ENCODE peak calls at places on chromosomes 13 and 19, in five cellular contexts. D is astrocyte, E is fibroblast of lung, X is tibial nerve, R is A549. Q is an unnamed sample.
A peak's percentile ranks its signal among the peaks of the same experiment; 100 is the strongest.

GRCh38 chr13:25928941-25929505 is 122.8 kb downstream of the SHISA2 start:
- DNase-seq in D (peak; percentile 54), E (no peak), X (no peak), R (no peak), Q (no peak)

GRCh38 chr19:38360839-38361631 is 13.3 kb upstream of the PSMD8 start:
- DNase-seq in D (no peak), E (no peak), X (no peak), R (no peak), Q (no peak)

GRCh38 chr19:38030681-38031422 is 123.8 kb downstream of the SIPA1L3 start:
- DNase-seq in D (no peak), E (no peak), X (no peak), R (no peak), Q (no peak)

GRCh38 chr19:38932425-38933179 is 1.9 kb downstream of the MRPS12 start:
- DNase-seq in D (peak; percentile 28), E (peak; percentile 50), X (no peak), R (peak; percentile 89), Q (peak; percentile 45)

GRCh38 chr19:6020972-6021805 is 43.2 kb upstream of the RANBP3 start:
- DNase-seq in D (no peak), E (no peak), X (no peak), R (no peak), Q (no peak)

GRCh38 chr19:28208745-28209144 is 1004.2 kb downstream of the UQCRFS1 start:
- DNase-seq in D (peak; percentile 75), E (no peak), X (no peak), R (no peak), Q (no peak)

GRCh38 chr19:5578094-5578846 is 10.5 kb upstream of the TINCR start:
- DNase-seq in D (no peak), E (peak; percentile 40), X (peak; percentile 58), R (peak; percentile 57), Q (peak; percentile 87)

GRCh38 chr13:40464991-40465390 is 201.4 kb downstream of the FOXO1 start:
- DNase-seq in D (no peak), E (no peak), X (no peak), R (no peak), Q (no peak)

GRCh38 chr19:17326595-17326966 is 8.1 kb downstream of the ANO8 start:
- DNase-seq in D (no peak), E (no peak), X (no peak), R (no peak), Q (no peak)

GRCh38 chr19:6214881-6215541 is 64.8 kb downstream of the MLLT1 start:
- DNase-seq in D (no peak), E (no peak), X (no peak), R (no peak), Q (no peak)

GRCh38 chr19:43407416-43408005 is 7.2 kb upstream of the TEX101 start:
- DNase-seq in D (no peak), E (no peak), X (no peak), R (no peak), Q (no peak)

GRCh38 chr19:12880551-12881171 is 588 bp downstream of the DNASE2 start:
- DNase-seq in D (peak; percentile 6), E (peak; percentile 17), X (no peak), R (no peak), Q (no peak)

GRCh38 chr19:4089400-4089908 is 22.8 kb upstream of the ZBTB7A start:
- DNase-seq in D (no peak), E (no peak), X (no peak), R (no peak), Q (no peak)

GRCh38 chr19:5314012-5314906 is 26.4 kb downstream of the PTPRS start:
- DNase-seq in D (no peak), E (peak; percentile 13), X (no peak), R (peak; percentile 63), Q (no peak)

GRCh38 chr13:54241719-54242118 is 1213.1 kb downstream of the OLFM4 start:
- DNase-seq in D (no peak), E (no peak), X (peak; percentile 7), R (no peak), Q (no peak)

GRCh38 chr19:2446390-2446789 is 10.4 kb downstream of the LMNB2 start:
- DNase-seq in D (no peak), E (no peak), X (no peak), R (no peak), Q (no peak)

GRCh38 chr13:109628251-109628699 is 158.1 kb downstream of the IRS2 start:
- DNase-seq in D (peak; percentile 84), E (peak; percentile 37), X (no peak), R (no peak), Q (no peak)

GRCh38 chr13:60755380-60756163 is 358.6 kb downstream of the TDRD3 start:
- DNase-seq in D (no peak), E (no peak), X (no peak), R (no peak), Q (no peak)
- TF ChIP-seq CTCF in D (no peak), E (no peak), X (no peak), R (no peak), Q (no peak)

GRCh38 chr19:30406220-30406944 is 34.2 kb downstream of the ZNF536 start:
- DNase-seq in D (no peak), E (peak; percentile 1), X (no peak), R (peak; percentile 69), Q (peak; percentile 16)
- TF ChIP-seq CTCF in D (no peak), E (no peak), X (peak; percentile 17), R (peak; percentile 38), Q (peak; percentile 58)

GRCh38 chr13:98773053-98773452 is 20.6 kb upstream of the SLC15A1 start:
- DNase-seq in D (no peak), E (no peak), X (no peak), R (no peak), Q (no peak)
- TF ChIP-seq CTCF in D (no peak), E (no peak), X (no peak), R (no peak), Q (no peak)

GRCh38 chr19:42268142-42268703 is 829 bp upstream of the CIC start:
- DNase-seq in D (peak; percentile 96), E (peak; percentile 99), X (peak; percentile 100), R (peak; percentile 100), Q (peak; percentile 97)
- TF ChIP-seq CTCF in D (no peak), E (no peak), X (peak; percentile 11), R (no peak), Q (no peak)

DNA sequence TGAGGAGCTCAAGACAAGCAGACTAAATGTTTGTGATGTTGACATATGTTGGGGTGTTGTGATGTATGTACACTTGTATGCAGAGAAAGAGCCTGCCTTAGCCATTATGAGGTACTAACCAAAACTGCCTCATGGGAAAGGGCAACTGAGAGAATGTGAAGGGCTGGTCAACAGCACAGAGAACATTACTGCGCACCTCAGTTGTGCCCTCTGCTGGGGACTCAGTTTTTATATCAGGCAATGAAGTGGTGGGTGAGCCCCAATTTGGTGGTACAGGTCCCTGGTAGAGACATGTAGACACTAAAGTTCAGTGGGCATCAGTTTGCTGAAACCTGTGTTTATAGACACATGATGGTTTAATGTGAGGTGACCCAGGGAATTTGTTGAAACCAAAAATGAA is 286.9 kb downstream of the DCT start:
- DNase-seq in D (no peak), E (peak; percentile 49), X (peak; percentile 30), R (no peak), Q (peak; percentile 15)
- TF ChIP-seq CTCF in D (peak; percentile 29), E (peak; percentile 52), X (no peak), R (peak; percentile 27), Q (peak; percentile 59)

GRCh38 chr19:35744688-35745327 is 410 bp downstream of the U2AF1L4 start:
- DNase-seq in D (peak; percentile 83), E (peak; percentile 96), X (peak; percentile 95), R (peak; percentile 98), Q (peak; percentile 89)
- TF ChIP-seq CTCF in D (peak; percentile 20), E (peak; percentile 52), X (peak; percentile 49), R (peak; percentile 46), Q (peak; percentile 55)

DNA sequence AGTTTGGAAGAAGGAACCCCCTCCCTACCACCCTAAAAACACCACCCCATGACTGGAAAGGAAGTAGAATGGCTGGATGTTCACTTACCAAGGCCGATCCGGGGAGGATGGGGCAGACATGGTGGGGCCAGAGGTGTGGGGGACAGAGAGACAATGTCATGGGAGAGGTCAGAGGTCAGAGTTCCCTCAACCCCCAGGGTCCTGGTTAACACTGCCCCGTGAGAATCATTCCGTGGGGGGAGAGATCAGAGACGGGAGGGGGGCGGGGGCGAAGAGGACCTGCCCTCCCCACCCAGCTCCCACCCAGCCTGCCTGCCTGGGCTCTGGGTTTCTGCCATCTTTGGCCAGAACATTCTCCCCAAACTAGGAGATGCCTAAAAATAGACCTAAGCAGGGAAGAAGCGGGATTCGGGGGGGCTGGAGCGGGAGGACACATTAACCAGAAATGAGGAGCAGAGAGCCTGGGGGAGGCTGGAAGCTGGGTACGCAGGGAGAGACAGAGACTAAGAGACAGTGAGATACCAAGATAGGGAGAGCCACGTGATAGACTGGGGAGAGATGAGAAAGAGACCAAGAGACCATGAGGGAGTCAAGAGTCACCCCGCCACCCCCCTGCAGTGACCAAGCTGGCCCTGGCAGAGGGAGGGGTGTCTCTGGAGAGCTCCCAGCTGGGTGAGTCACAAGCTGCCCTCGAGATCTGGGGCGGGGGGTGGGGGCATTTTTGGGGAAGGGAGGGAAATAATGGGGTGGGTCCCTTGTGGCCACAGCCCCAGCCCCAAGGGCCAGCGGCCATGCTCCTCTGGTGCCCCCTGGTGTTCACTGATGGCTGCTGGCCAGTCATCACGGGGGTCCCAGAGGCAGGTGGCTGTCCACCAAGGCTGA is 6.1 kb upstream of the KANK2 start:
- DNase-seq in D (peak; percentile 66), E (peak; percentile 97), X (peak; percentile 76), R (peak; percentile 72), Q (peak; percentile 73)
- TF ChIP-seq CTCF in D (peak; percentile 51), E (peak; percentile 79), X (peak; percentile 90), R (peak; percentile 80), Q (peak; percentile 76)